ENCODE peak calls at places on chromosome 15, in ten cellular contexts. I, Z, K, N, H, L, P, B, J and E are unnamed samples.

GRCh38 chr15:101210058-101210457 is 41.8 kb downstream of the CHSY1 start:
- DNase-seq in I (no peak), Z (no peak), K (no peak), N (no peak), H (no peak), L (no peak), P (no peak), B (no peak), J (no peak), E (no peak)

GRCh38 chr15:97791824-97792792 is 168.4 kb upstream of the ARRDC4 start:
- DNase-seq in I (no peak), Z (no peak), K (no peak), N (no peak), H (peak), L (peak), P (no peak), B (peak), J (no peak), E (no peak)

GRCh38 chr15:40461958-40462357 is 8.8 kb upstream of the CHST14 start:
- DNase-seq in I (no peak), Z (no peak), K (no peak), N (no peak), H (no peak), L (no peak), P (no peak), B (no peak), J (no peak), E (no peak)

GRCh38 chr15:99090011-99090699 is 14.7 kb upstream of the SYNM start:
- DNase-seq in I (no peak), Z (peak), K (no peak), N (no peak), H (no peak), L (no peak), P (no peak), B (peak), J (no peak), E (peak)

GRCh38 chr15:69225355-69226027 is 65.1 kb downstream of the GLCE start:
- DNase-seq in I (peak), Z (no peak), K (peak), N (no peak), H (no peak), L (peak), P (no peak), B (no peak), J (peak), E (no peak)

GRCh38 chr15:98649621-98649995 is 1.3 kb downstream of the IGF1R start:
- DNase-seq in I (no peak), Z (peak), K (no peak), N (peak), H (peak), L (no peak), P (no peak), B (peak), J (no peak), E (peak)

GRCh38 chr15:29043731-29044485 is 158.1 kb downstream of the APBA2 start:
- DNase-seq in I (no peak), Z (no peak), K (no peak), N (no peak), H (no peak), L (no peak), P (peak), B (no peak), J (no peak), E (no peak)

GRCh38 chr15:41955807-41956525 is 16.4 kb downstream of the EHD4 start:
- DNase-seq in I (no peak), Z (no peak), K (no peak), N (no peak), H (no peak), L (no peak), P (no peak), B (no peak), J (no peak), E (no peak)

GRCh38 chr15:100588638-100589242 is 13.2 kb downstream of the LINS1 start:
- DNase-seq in I (peak), Z (no peak), K (peak), N (no peak), H (no peak), L (no peak), P (no peak), B (no peak), J (no peak), E (no peak)

GRCh38 chr15:101464999-101465669 is 24.4 kb downstream of the PCSK6 start:
- DNase-seq in I (no peak), Z (no peak), K (no peak), N (no peak), H (no peak), L (no peak), P (no peak), B (no peak), J (no peak), E (no peak)

GRCh38 chr15:77143606-77144005 is 72.7 kb upstream of the TSPAN3 start:
- DNase-seq in I (no peak), Z (no peak), K (no peak), N (no peak), H (no peak), L (no peak), P (no peak), B (no peak), J (no peak), E (no peak)

GRCh38 chr15:95528920-95529319 is 801.6 kb upstream of the NR2F2 start:
- DNase-seq in I (no peak), Z (no peak), K (no peak), N (no peak), H (no peak), L (no peak), P (no peak), B (no peak), J (no peak), E (no peak)

GRCh38 chr15:51097553-51098330 is 3.0 kb upstream of the TNFAIP8L3 start:
- DNase-seq in I (no peak), Z (no peak), K (peak), N (no peak), H (peak), L (peak), P (peak), B (no peak), J (no peak), E (no peak)
- TF ChIP-seq CTCF in I (no peak), Z (no peak), K (no peak), N (no peak), H (no peak), L (no peak), P (no peak), B (no peak), J (no peak), E (no peak)

GRCh38 chr15:88881781-88882180 is 13.6 kb downstream of the HAPLN3 start:
- DNase-seq in I (no peak), Z (no peak), K (no peak), N (no peak), H (no peak), L (no peak), P (no peak), B (no peak), J (no peak), E (no peak)

GRCh38 chr15:88878720-88879184 is 16.6 kb downstream of the HAPLN3 start:
- DNase-seq in I (peak), Z (peak), K (peak), N (peak), H (no peak), L (peak), P (peak), B (peak), J (no peak), E (no peak)

GRCh38 chr15:88887068-88887580 is 8.2 kb downstream of the HAPLN3 start:
- DNase-seq in I (no peak), Z (no peak), K (no peak), N (no peak), H (no peak), L (no peak), P (no peak), B (no peak), J (no peak), E (no peak)

GRCh38 chr15:88880944-88881740 is 14.2 kb downstream of the HAPLN3 start:
- DNase-seq in I (no peak), Z (no peak), K (no peak), N (no peak), H (no peak), L (no peak), P (no peak), B (no peak), J (no peak), E (no peak)

GRCh38 chr15:88882745-88883144 is 12.6 kb downstream of the HAPLN3 start:
- DNase-seq in I (no peak), Z (no peak), K (peak), N (no peak), H (no peak), L (peak), P (peak), B (no peak), J (no peak), E (no peak)
- TF ChIP-seq CTCF in I (no peak), Z (no peak), K (no peak), N (no peak), H (no peak), L (no peak), P (no peak), B (no peak), J (no peak), E (no peak)

GRCh38 chr15:67761343-67761742 is 64.0 kb upstream of the SKOR1 start:
- DNase-seq in I (no peak), Z (no peak), K (no peak), N (no peak), H (no peak), L (no peak), P (no peak), B (peak), J (no peak), E (no peak)
- TF ChIP-seq CTCF in I (no peak), Z (no peak), K (no peak), N (no peak), H (no peak), L (no peak), P (no peak), B (no peak), J (no peak), E (no peak)

GRCh38 chr15:38563723-38564519 is 693 bp downstream of the RASGRP1 start:
- DNase-seq in I (peak), Z (peak), K (no peak), N (peak), H (peak), L (peak), P (no peak), B (peak), J (peak), E (peak)

GRCh38 chr15:38559908-38560307 is 4.7 kb downstream of the RASGRP1 start:
- DNase-seq in I (no peak), Z (no peak), K (no peak), N (no peak), H (no peak), L (no peak), P (no peak), B (no peak), J (no peak), E (no peak)

GRCh38 chr15:38564557-38565286 is at the start of gene RASGRP1:
- DNase-seq in I (peak), Z (peak), K (peak), N (peak), H (peak), L (peak), P (peak), B (peak), J (no peak), E (peak)

GRCh38 chr15:38560456-38560926 is 4.1 kb downstream of the RASGRP1 start:
- DNase-seq in I (no peak), Z (peak), K (no peak), N (no peak), H (no peak), L (no peak), P (no peak), B (no peak), J (no peak), E (no peak)

DNA sequence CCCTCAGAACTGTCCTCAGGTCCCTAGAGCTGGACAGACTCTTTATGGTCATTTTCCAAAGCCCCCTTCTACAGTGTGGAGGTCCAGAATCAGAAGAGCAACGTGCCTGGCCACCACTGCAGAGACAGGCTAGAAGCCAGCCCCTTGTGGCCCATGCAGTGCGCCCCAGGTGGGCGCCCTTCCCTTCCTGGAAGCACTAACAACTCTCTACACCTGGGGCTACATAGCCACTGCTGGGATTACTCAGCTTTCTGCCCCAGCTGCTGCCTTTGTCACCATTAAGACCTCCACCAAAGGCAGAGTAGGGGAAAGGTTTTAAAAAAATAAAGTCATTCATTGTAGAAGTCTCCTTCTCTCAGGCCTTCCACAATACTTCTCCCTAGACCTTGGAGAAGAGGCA is 2.3 kb downstream of the RASGRP1 start:
- DNase-seq in I (no peak), Z (no peak), K (no peak), N (no peak), H (no peak), L (no peak), P (no peak), B (no peak), J (no peak), E (no peak)
- TF ChIP-seq CTCF in I (no peak), Z (peak), K (no peak), N (no peak), H (no peak), L (no peak), P (no peak), B (no peak), J (no peak), E (no peak)

GRCh38 chr15:82047493-82048446 is 2.0 kb upstream of the MEX3B start:
- DNase-seq in I (no peak), Z (peak), K (no peak), N (no peak), H (no peak), L (peak), P (no peak), B (no peak), J (no peak), E (no peak)
- TF ChIP-seq CTCF in I (no peak), Z (no peak), K (peak), N (peak), H (no peak), L (no peak), P (no peak), B (no peak), J (no peak), E (peak)

DNA sequence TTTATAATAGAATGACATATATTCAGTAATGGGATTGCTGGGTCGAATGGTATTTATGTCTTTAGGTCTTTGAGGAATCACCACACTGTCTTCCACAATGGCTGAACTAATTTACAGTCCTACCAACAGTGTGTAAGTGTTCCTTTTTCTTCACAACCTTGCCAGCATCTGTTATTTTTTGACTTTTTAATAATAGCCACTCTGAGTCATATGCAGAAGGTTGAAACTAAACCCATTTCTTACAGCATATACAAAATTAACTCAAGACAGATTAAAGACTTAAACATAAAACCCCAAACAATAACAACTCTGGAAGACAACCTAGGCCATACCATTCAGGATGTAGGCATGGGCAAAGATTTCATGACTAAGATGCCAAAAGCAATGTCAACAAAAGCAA is 671.4 kb downstream of the AGBL1 start:
- DNase-seq in I (no peak), Z (no peak), K (no peak), N (no peak), H (no peak), L (no peak), P (no peak), B (no peak), J (no peak), E (no peak)
- TF ChIP-seq CTCF in I (no peak), Z (no peak), K (no peak), N (no peak), H (no peak), L (no peak), P (no peak), B (no peak), J (no peak), E (no peak)

GRCh38 chr15:32881528-32881927 is 163.7 kb downstream of the GREM1 start:
- DNase-seq in I (no peak), Z (no peak), K (no peak), N (no peak), H (no peak), L (no peak), P (no peak), B (no peak), J (no peak), E (no peak)
- TF ChIP-seq CTCF in I (no peak), Z (no peak), K (no peak), N (no peak), H (no peak), L (no peak), P (no peak), B (no peak), J (no peak), E (no peak)

GRCh38 chr15:89772933-89773583 is 3.1 kb upstream of the MESP2 start:
- DNase-seq in I (peak), Z (no peak), K (peak), N (no peak), H (no peak), L (peak), P (no peak), B (no peak), J (peak), E (no peak)
- TF ChIP-seq CTCF in I (no peak), Z (no peak), K (peak), N (peak), H (no peak), L (peak), P (peak), B (peak), J (peak), E (peak)